ENCODE peak calls at places on chromosomes 5 and 9, in ten cellular contexts. One of them, this sample, is unnamed.

GRCh38 chr9:110047232-110047954 is 160.6 kb downstream of the C9orf152 start:
- DNase-seq in mucosa of gallbladder: no peak
- DNase-seq in adipocyte: no peak
- DNase-seq in heart left ventricle: no peak
- DNase-seq in NCI-H510A treated with DMSO at 0.1 percent for 48 hours: no peak
- DNase-seq in stimulated activated CD8-positive, alpha-beta memory T cell treated with anti-CD3 and anti-CD28 coated beads, Interleukin-4, amount 100 ng/mL, for 48 hours: no peak
- DNase-seq in ELF-1: peak
- DNase-seq in foreskin keratinocyte: no peak
- DNase-seq in KG1: no peak
- DNase-seq in lower leg skin: no peak
- DNase-seq in this sample: no peak

GRCh38 chr5:140821375-140822280 is at the start of gene PCDHA5:
- DNase-seq in KG1: no peak
- DNase-seq in heart left ventricle: no peak
- DNase-seq in lower leg skin: no peak
- DNase-seq in ELF-1: peak
- DNase-seq in NCI-H510A treated with DMSO at 0.1 percent for 48 hours: no peak
- DNase-seq in stimulated activated CD8-positive, alpha-beta memory T cell treated with anti-CD3 and anti-CD28 coated beads, Interleukin-4, amount 100 ng/mL, for 48 hours: peak
- DNase-seq in foreskin keratinocyte: no peak
- DNase-seq in mucosa of gallbladder: no peak
- DNase-seq in adipocyte: peak
- DNase-seq in this sample: no peak

GRCh38 chr5:102794677-102795331 is 39.7 kb downstream of the PAM start:
- DNase-seq in foreskin keratinocyte: no peak
- DNase-seq in adipocyte: no peak
- DNase-seq in mucosa of gallbladder: no peak
- DNase-seq in NCI-H510A treated with DMSO at 0.1 percent for 48 hours: peak
- DNase-seq in KG1: no peak
- DNase-seq in heart left ventricle: no peak
- DNase-seq in stimulated activated CD8-positive, alpha-beta memory T cell treated with anti-CD3 and anti-CD28 coated beads, Interleukin-4, amount 100 ng/mL, for 48 hours: no peak
- DNase-seq in lower leg skin: no peak
- DNase-seq in ELF-1: no peak
- DNase-seq in this sample: no peak

GRCh38 chr9:95055851-95056551 is 261.5 kb downstream of the FANCC start:
- DNase-seq in adipocyte: peak
- DNase-seq in KG1: no peak
- DNase-seq in lower leg skin: no peak
- DNase-seq in NCI-H510A treated with DMSO at 0.1 percent for 48 hours: peak
- DNase-seq in mucosa of gallbladder: no peak
- DNase-seq in stimulated activated CD8-positive, alpha-beta memory T cell treated with anti-CD3 and anti-CD28 coated beads, Interleukin-4, amount 100 ng/mL, for 48 hours: no peak
- DNase-seq in heart left ventricle: no peak
- DNase-seq in foreskin keratinocyte: no peak
- DNase-seq in ELF-1: no peak
- DNase-seq in this sample: peak

GRCh38 chr9:133778336-133778995 is 40.3 kb upstream of the SARDH start:
- DNase-seq in foreskin keratinocyte: no peak
- DNase-seq in heart left ventricle: peak
- DNase-seq in ELF-1: no peak
- DNase-seq in NCI-H510A treated with DMSO at 0.1 percent for 48 hours: no peak
- DNase-seq in adipocyte: no peak
- DNase-seq in stimulated activated CD8-positive, alpha-beta memory T cell treated with anti-CD3 and anti-CD28 coated beads, Interleukin-4, amount 100 ng/mL, for 48 hours: no peak
- DNase-seq in KG1: no peak
- DNase-seq in mucosa of gallbladder: no peak
- DNase-seq in lower leg skin: no peak
- DNase-seq in this sample: no peak

GRCh38 chr5:68875351-68875750 is 218.5 kb upstream of the SLC30A5 start:
- DNase-seq in mucosa of gallbladder: no peak
- DNase-seq in heart left ventricle: no peak
- DNase-seq in NCI-H510A treated with DMSO at 0.1 percent for 48 hours: no peak
- DNase-seq in KG1: no peak
- DNase-seq in adipocyte: no peak
- DNase-seq in stimulated activated CD8-positive, alpha-beta memory T cell treated with anti-CD3 and anti-CD28 coated beads, Interleukin-4, amount 100 ng/mL, for 48 hours: no peak
- DNase-seq in foreskin keratinocyte: no peak
- DNase-seq in ELF-1: no peak
- DNase-seq in lower leg skin: no peak
- DNase-seq in this sample: no peak

GRCh38 chr9:70883056-70883455 is 238.4 kb downstream of the TRPM3 start:
- DNase-seq in lower leg skin: no peak
- DNase-seq in adipocyte: peak
- DNase-seq in NCI-H510A treated with DMSO at 0.1 percent for 48 hours: no peak
- DNase-seq in heart left ventricle: no peak
- DNase-seq in mucosa of gallbladder: no peak
- DNase-seq in ELF-1: no peak
- DNase-seq in stimulated activated CD8-positive, alpha-beta memory T cell treated with anti-CD3 and anti-CD28 coated beads, Interleukin-4, amount 100 ng/mL, for 48 hours: no peak
- DNase-seq in foreskin keratinocyte: peak
- DNase-seq in KG1: no peak
- DNase-seq in this sample: no peak

GRCh38 chr9:3809724-3810123 is 283.9 kb upstream of the RFX3 start:
- DNase-seq in ELF-1: no peak
- DNase-seq in heart left ventricle: no peak
- DNase-seq in lower leg skin: no peak
- DNase-seq in stimulated activated CD8-positive, alpha-beta memory T cell treated with anti-CD3 and anti-CD28 coated beads, Interleukin-4, amount 100 ng/mL, for 48 hours: no peak
- DNase-seq in foreskin keratinocyte: peak
- DNase-seq in adipocyte: no peak
- DNase-seq in NCI-H510A treated with DMSO at 0.1 percent for 48 hours: no peak
- DNase-seq in mucosa of gallbladder: no peak
- DNase-seq in KG1: no peak
- DNase-seq in this sample: peak

GRCh38 chr9:36744678-36745077 is 172.0 kb downstream of the MELK start:
- DNase-seq in KG1: no peak
- DNase-seq in NCI-H510A treated with DMSO at 0.1 percent for 48 hours: peak
- DNase-seq in mucosa of gallbladder: no peak
- DNase-seq in foreskin keratinocyte: no peak
- DNase-seq in ELF-1: no peak
- DNase-seq in adipocyte: no peak
- DNase-seq in stimulated activated CD8-positive, alpha-beta memory T cell treated with anti-CD3 and anti-CD28 coated beads, Interleukin-4, amount 100 ng/mL, for 48 hours: no peak
- DNase-seq in lower leg skin: no peak
- DNase-seq in heart left ventricle: no peak
- DNase-seq in this sample: no peak

This sample was measured in breast epithelium.